ENCODE peak calls at places on chromosomes 2 and 18, in ten cellular contexts. S, Y, L, J, V, T, U, M, H and F are unnamed samples.

GRCh38 chr18:43751203-43751602 is 473.9 kb upstream of the SYT4 start:
- DNase-seq in J (no peak), U (no peak), V (no peak), M (no peak), S (peak; percentile 57), H (no peak), T (no peak), L (no peak), Y (no peak), F (no peak)

GRCh38 chr2:189698020-189698887 is 23.8 kb downstream of the ANKAR start:
- DNase-seq in U (peak; percentile 26), V (peak; percentile 68), M (no peak), L (no peak), J (peak; percentile 40), H (peak; percentile 12), S (peak; percentile 48), Y (no peak), T (no peak), F (peak; percentile 63)

GRCh38 chr2:69213201-69213600 is 173.8 kb downstream of the GFPT1 start:
- DNase-seq in M (no peak), L (no peak), J (no peak), T (no peak), H (no peak), S (no peak), V (no peak), U (no peak), Y (no peak), F (no peak)

GRCh38 chr2:47485751-47486300 is 82.9 kb downstream of the MSH2 start:
- DNase-seq in H (no peak), L (no peak), M (no peak), S (no peak), T (no peak), Y (no peak), J (no peak), U (no peak), V (no peak), F (no peak)

GRCh38 chr18:50819027-50819726 is 639 bp downstream of the MRO start:
- DNase-seq in T (no peak), U (no peak), J (peak; percentile 76), S (peak; percentile 24), H (peak; percentile 77), Y (peak; percentile 38), L (peak; percentile 60), M (peak; percentile 39), V (peak; percentile 52), F (peak; percentile 95)

GRCh38 chr2:24930768-24931167 is 10.7 kb upstream of the ADCY3 start:
- DNase-seq in V (no peak), S (peak; percentile 33), T (no peak), H (no peak), U (peak; percentile 82), M (no peak), L (no peak), Y (peak; percentile 69), J (no peak), F (no peak)

GRCh38 chr2:152369176-152369860 is 34.3 kb downstream of the FMNL2 start:
- DNase-seq in U (no peak), Y (no peak), M (no peak), J (no peak), T (peak; percentile 53), L (no peak), S (peak; percentile 52), V (no peak), H (no peak), F (no peak)

GRCh38 chr2:22221006-22221405 is 1097.2 kb downstream of the TDRD15 start:
- DNase-seq in V (no peak), U (no peak), Y (no peak), M (no peak), S (no peak), T (no peak), J (no peak), H (no peak), L (no peak), F (no peak)

GRCh38 chr2:40488101-40488598 is 36.3 kb upstream of the SLC8A1 start:
- DNase-seq in L (no peak), U (no peak), T (peak; percentile 51), M (no peak), Y (no peak), H (no peak), S (peak; percentile 18), J (no peak), V (no peak), F (no peak)

DNA sequence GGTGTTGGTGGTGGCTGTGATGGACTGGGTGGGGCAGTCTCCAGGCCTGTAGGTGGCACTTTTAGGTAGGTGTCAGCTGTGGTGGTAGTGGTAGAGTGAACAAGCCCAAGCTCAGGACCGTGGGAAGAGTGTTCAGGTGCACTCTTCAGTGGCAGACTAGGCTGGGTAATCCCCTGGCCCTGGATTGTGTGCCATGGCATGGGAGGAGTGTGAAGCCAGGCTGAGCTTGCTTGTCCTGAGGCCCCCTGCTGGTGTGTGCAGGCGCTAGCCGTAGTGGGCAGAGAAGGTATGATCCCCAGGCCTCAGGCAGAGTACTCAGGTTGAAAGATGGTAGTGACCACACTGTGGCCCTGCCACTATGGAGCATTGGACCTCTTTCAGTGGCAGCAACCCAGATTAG is 850.3 kb downstream of the DSC3 start:
- DNase-seq in L (no peak), Y (no peak), U (no peak), J (peak; percentile 46), S (no peak), H (no peak), M (no peak), T (no peak), V (no peak), F (no peak)
- TF ChIP-seq CTCF in L (no peak), Y (no peak), U (no peak), J (no peak), S (no peak), H (no peak), M (no peak), T (no peak), V (no peak), F (no peak)

DNA sequence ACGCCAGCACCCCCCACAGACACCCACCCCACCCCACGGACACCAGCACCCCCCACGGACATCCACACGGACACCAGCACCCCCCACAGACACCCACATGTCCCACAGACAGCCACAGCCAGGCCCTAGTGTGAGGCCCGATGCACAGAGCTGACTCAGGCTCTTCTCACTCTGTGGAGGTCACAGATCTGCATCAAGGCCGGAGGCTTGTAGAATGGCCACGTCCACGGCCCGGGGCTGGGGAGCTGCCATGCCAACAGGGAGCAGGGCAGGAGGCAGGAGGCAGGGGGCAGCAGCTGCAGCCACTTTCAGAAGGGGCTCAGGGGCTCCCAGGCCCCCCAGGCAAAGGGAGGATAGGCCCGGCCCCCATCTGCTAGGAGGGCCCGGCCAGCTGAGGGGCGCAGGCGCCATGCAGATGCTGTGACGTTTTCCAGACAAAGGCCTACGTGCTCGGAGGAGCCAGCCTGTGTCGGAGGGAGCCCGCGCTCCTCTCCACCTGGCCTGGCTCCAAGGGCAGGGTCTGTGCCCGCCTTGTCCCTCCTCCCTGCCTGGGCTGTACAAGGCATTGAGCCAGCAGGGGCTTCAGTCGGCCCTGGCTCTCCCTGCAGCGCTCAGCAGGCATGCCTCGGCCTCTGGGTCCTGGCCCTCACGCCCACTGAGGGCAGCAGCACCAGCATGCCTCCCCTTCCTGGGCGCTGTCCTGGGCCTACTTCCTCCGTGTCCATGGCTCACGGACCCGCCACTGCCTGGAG is 249.0 kb downstream of the TWIST2 start:
- DNase-seq in M (no peak), Y (no peak), S (no peak), H (no peak), U (no peak), J (no peak), V (peak; percentile 73), L (no peak), T (no peak), F (no peak)
- TF ChIP-seq CTCF in M (no peak), Y (no peak), S (no peak), H (no peak), U (no peak), J (no peak), V (no peak), L (no peak), T (no peak), F (no peak)

DNA sequence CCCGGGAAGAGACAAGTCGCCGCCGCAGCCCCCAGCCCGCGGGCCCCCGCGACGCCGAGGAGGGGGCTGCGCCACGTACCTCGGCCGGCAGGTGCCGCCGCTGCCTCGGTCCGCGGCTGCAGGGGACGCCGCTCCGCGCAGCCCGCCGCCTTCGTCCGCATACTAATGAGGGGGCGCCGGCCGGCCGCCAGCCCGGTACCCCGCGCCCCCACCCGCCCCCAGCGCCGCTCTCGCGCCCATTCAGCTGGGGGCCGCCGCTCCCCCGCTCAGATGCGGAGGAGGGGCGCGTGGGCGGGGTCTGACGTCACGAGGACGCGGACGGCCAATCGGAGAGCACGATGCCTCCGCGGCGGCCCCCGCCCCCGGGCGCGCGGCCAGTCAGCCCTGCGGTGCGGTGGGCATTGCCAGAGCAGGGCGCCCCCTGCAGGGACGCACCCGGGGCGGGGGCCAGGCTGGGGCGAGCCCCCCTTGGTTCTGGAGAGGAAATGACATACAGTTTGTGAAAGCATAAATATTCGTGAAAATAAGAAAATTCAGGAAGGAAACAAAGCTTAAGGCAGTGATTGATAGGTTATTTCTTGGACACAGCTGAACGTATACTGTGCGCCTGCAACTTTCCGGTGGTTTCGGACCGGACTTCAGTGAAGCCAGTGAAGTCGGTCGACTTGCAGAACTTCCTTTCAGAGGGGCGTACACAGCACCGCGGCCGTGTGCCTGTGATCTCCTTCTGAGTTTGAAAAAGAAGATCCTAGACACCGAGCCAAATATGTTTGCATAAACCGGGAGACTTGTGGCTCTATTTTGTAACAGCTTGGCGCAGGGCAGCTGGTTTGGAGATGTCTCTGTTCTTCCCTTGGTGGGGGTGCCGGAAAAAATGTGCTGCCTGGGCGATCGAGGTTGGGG is at the start of gene ST3GAL5:
- DNase-seq in M (peak; percentile 95), U (peak; percentile 94), L (peak; percentile 94), S (peak; percentile 62), H (peak; percentile 84), T (no peak), Y (peak; percentile 93), J (peak; percentile 89), V (peak; percentile 93), F (peak; percentile 94)
- TF ChIP-seq CTCF in M (peak; percentile 87), U (peak; percentile 78), L (peak; percentile 20), S (peak; percentile 58), H (peak; percentile 40), T (peak; percentile 81), Y (peak; percentile 75), J (no peak), V (peak; percentile 54), F (peak; percentile 60)

GRCh38 chr2:44964704-44965343 is 23.3 kb downstream of the SIX3 start:
- DNase-seq in J (peak; percentile 73), Y (no peak), M (peak; percentile 55), H (peak; percentile 27), T (no peak), L (no peak), V (no peak), S (no peak), U (no peak), F (no peak)

GRCh38 chr2:44959855-44960254 is 18.4 kb downstream of the SIX3 start:
- DNase-seq in S (peak; percentile 31), M (no peak), U (no peak), H (no peak), Y (no peak), V (no peak), L (no peak), T (no peak), J (no peak), F (no peak)

GRCh38 chr2:44960871-44961270 is 19.4 kb downstream of the SIX3 start:
- DNase-seq in S (no peak), M (no peak), Y (no peak), V (no peak), U (no peak), T (no peak), H (no peak), J (no peak), L (no peak), F (no peak)

GRCh38 chr2:44965684-44966083 is 24.2 kb downstream of the SIX3 start:
- DNase-seq in S (no peak), V (no peak), J (no peak), T (no peak), Y (no peak), M (no peak), L (no peak), H (no peak), U (no peak), F (no peak)

GRCh38 chr2:44962176-44962695 is 20.7 kb downstream of the SIX3 start:
- DNase-seq in L (no peak), M (no peak), V (no peak), J (no peak), T (no peak), H (no peak), S (no peak), Y (no peak), U (no peak), F (no peak)
- TF ChIP-seq CTCF in L (no peak), M (no peak), V (no peak), J (no peak), T (no peak), H (no peak), S (no peak), Y (no peak), U (no peak), F (no peak)